ENCODE peak calls at places on chromosomes 4 and X, in seven cellular contexts. Y is PC-3, U is fibroblast of pulmonary artery, T is IMR-90, J is GM06990, A is tibial nerve, F is mucosa of descending colon. W is an unnamed sample.
A peak's percentile ranks its signal among the peaks of the same experiment; 100 is the strongest.

GRCh38 chrX:7219153-7219705 is 71.3 kb upstream of the PUDP start:
- DNase-seq in Y (no peak), U (no peak), T (no peak), J (peak; percentile 13), A (no peak), F (no peak), W (no peak)

GRCh38 chrX:850471-850916 is 219.9 kb downstream of the SHOX start:
- DNase-seq in Y (no peak), U (no peak), T (no peak), J (no peak), A (no peak), F (no peak), W (no peak)

GRCh38 chr4:108060164-108060563 is 70.5 kb downstream of the HADH start:
- DNase-seq in Y (peak; percentile 41), U (peak; percentile 37), T (peak; percentile 46), J (no peak), A (no peak), F (no peak), W (no peak)

GRCh38 chrX:153430796-153431195 is 15.1 kb downstream of the TREX2 start:
- DNase-seq in Y (no peak), U (no peak), T (no peak), J (no peak), A (no peak), F (no peak), W (no peak)

GRCh38 chrX:154734101-154734781 is 16.6 kb downstream of the GAB3 start:
- DNase-seq in Y (peak; percentile 43), U (peak; percentile 84), T (peak; percentile 91), J (no peak), A (no peak), F (no peak), W (no peak)

GRCh38 chr4:136818811-136819210 is 713.5 kb downstream of the PCDH18 start:
- DNase-seq in Y (no peak), U (peak; percentile 52), T (peak; percentile 41), J (no peak), A (no peak), F (no peak), W (no peak)

GRCh38 chr4:42786350-42787070 is 106.0 kb upstream of the GRXCR1 start:
- DNase-seq in Y (no peak), U (no peak), T (no peak), J (no peak), A (no peak), F (no peak), W (no peak)

GRCh38 chrX:22950278-22951266 is 49.2 kb upstream of the DDX53 start:
- DNase-seq in Y (peak; percentile 88), U (peak; percentile 91), T (peak; percentile 89), J (no peak), A (no peak), F (no peak), W (no peak)

GRCh38 chr4:174284181-174284886 is 623 bp downstream of the CEP44 start:
- DNase-seq in Y (peak; percentile 61), U (peak; percentile 75), T (peak; percentile 71), J (no peak), A (no peak), F (no peak), W (no peak)

GRCh38 chr4:183129675-183130074 is 30.6 kb downstream of the WWC2 start:
- DNase-seq in Y (no peak), U (no peak), T (no peak), J (no peak), A (no peak), F (no peak), W (no peak)

GRCh38 chr4:106034205-106034604 is 138.9 kb downstream of the NPNT start:
- DNase-seq in Y (no peak), U (peak; percentile 47), T (no peak), J (no peak), A (no peak), F (no peak), W (no peak)

GRCh38 chrX:94400488-94400887 is 726.5 kb downstream of the FAM133A start:
- DNase-seq in Y (peak; percentile 11), U (no peak), T (no peak), J (peak; percentile 3), A (no peak), F (no peak), W (no peak)

DNA sequence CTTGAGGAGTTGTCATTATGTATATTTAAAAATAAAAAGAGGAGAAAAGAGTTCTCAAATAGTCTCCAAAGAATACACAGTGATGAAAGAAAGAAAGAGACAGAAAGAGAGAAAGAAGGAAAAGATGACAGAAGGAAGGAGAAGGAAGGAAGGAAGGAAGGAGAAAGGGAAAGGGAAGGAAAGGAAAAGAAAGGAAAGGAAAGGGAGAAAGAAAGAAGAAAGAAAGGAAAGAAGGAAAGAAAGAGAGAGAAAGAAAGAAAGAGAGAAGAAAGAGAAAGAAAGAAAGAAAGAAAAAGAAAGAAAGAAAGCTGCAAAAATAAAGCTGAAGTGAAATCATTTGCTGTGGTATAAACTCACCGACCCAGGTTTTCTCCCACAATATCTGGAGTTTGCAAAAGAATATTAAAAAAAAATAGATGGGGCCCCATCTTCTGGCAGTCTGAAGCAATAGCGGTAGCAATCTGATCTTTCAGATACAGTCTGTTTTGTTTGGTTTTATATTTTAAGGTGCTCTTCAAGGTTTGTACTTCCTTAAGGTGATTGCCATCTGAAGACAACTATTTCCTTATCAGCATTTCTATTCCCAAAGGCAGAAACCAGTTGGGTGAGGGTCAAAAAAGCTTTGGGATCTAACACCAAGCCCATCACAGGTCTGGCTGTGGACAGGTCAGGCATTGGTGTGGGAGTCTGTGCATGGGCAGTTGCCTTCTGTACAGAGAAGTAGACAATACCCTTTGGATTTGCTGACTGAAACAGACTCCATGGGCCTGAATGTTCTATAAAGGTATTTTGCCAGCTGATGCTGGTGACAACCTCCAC is 160.4 kb downstream of the CPEB2 start:
- DNase-seq in Y (peak; percentile 36), U (peak; percentile 64), T (peak; percentile 53), J (no peak), A (no peak), F (no peak), W (peak; percentile 38)
- TF ChIP-seq CTCF in Y (peak; percentile 60), U (peak; percentile 47), T (peak; percentile 55), J (peak; percentile 45), A (peak; percentile 28), F (no peak), W (peak; percentile 33)

GRCh38 chrX:67726028-67726427 is 182.2 kb downstream of the AR start:
- DNase-seq in Y (no peak), U (no peak), T (no peak), J (no peak), A (no peak), F (no peak), W (no peak)

GRCh38 chrX:67723580-67724351 is 179.9 kb downstream of the AR start:
- DNase-seq in Y (no peak), U (no peak), T (no peak), J (no peak), A (no peak), F (no peak), W (no peak)

GRCh38 chrX:67727576-67727975 is 183.8 kb downstream of the AR start:
- DNase-seq in Y (no peak), U (no peak), T (no peak), J (no peak), A (no peak), F (no peak), W (no peak)

GRCh38 chrX:67725471-67725870 is 181.7 kb downstream of the AR start:
- DNase-seq in Y (no peak), U (no peak), T (no peak), J (no peak), A (no peak), F (no peak), W (no peak)

GRCh38 chrX:67724359-67725110 is 180.7 kb downstream of the AR start:
- DNase-seq in Y (no peak), U (peak; percentile 7), T (no peak), J (no peak), A (no peak), F (no peak), W (no peak)
- TF ChIP-seq CTCF in Y (no peak), U (no peak), T (no peak), J (no peak), A (no peak), F (no peak), W (no peak)

GRCh38 chr4:47856713-47857112 is 18.8 kb upstream of the CORIN start:
- DNase-seq in Y (no peak), U (no peak), T (no peak), J (no peak), A (no peak), F (no peak), W (no peak)

GRCh38 chr4:47862297-47862696 is 24.4 kb upstream of the CORIN start:
- DNase-seq in Y (no peak), U (peak; percentile 46), T (peak; percentile 77), J (no peak), A (no peak), F (no peak), W (no peak)

GRCh38 chr4:47855350-47855749 is 17.5 kb upstream of the CORIN start:
- DNase-seq in Y (no peak), U (no peak), T (peak; percentile 98), J (no peak), A (no peak), F (no peak), W (no peak)

GRCh38 chr4:47860305-47860704 is 22.4 kb upstream of the CORIN start:
- DNase-seq in Y (no peak), U (no peak), T (no peak), J (no peak), A (no peak), F (no peak), W (no peak)

GRCh38 chr4:47858012-47858411 is 20.1 kb upstream of the CORIN start:
- DNase-seq in Y (no peak), U (no peak), T (no peak), J (no peak), A (no peak), F (no peak), W (no peak)
- TF ChIP-seq CTCF in Y (no peak), U (no peak), T (no peak), J (no peak), A (no peak), F (no peak), W (no peak)

GRCh38 chrX:19827088-19827487 is 60.3 kb downstream of the SH3KBP1 start:
- DNase-seq in Y (no peak), U (no peak), T (no peak), J (no peak), A (no peak), F (no peak), W (no peak)
- TF ChIP-seq CTCF in Y (no peak), U (no peak), T (no peak), J (no peak), A (no peak), F (no peak), W (no peak)